ENCODE peak calls at places on chromosomes 11 and 22, in six cellular contexts. L is esophagus squamous epithelium, E is right atrium auricular region, N is A549, D is spleen, Z is transverse colon. P is an unnamed sample.

GRCh38 chr11:69936750-69937149 is 117.5 kb upstream of the FGF3 start:
- DNase-seq in E (no peak), N (no peak), Z (no peak), D (no peak), L (no peak), P (no peak)

GRCh38 chr11:15993360-15993759 is 363.0 kb downstream of the SOX6 start:
- DNase-seq in E (no peak), L (no peak), D (no peak), Z (no peak), N (no peak), P (no peak)

GRCh38 chr11:32448232-32448631 is 12.9 kb upstream of the WT1 start:
- DNase-seq in E (no peak), D (no peak), Z (no peak), L (no peak), N (peak), P (no peak)

GRCh38 chr22:48096846-48097665 is 1334.6 kb downstream of the TBC1D22A start:
- DNase-seq in Z (no peak), L (no peak), N (no peak), E (no peak), D (no peak), P (peak)

GRCh38 chr22:39661842-39662676 is 91.5 kb downstream of the CACNA1I start:
- DNase-seq in L (no peak), E (no peak), Z (peak), N (no peak), D (peak), P (no peak)

GRCh38 chr11:71499546-71499945 is 27.5 kb upstream of the KRTAP5-7 start:
- DNase-seq in L (no peak), E (no peak), N (no peak), D (peak), Z (no peak), P (no peak)

GRCh38 chr11:68040121-68040956 is 1.5 kb downstream of the TCIRG1 start:
- DNase-seq in Z (peak), E (peak), D (peak), N (peak), L (no peak), P (no peak)

GRCh38 chr11:61787928-61788491 is 4.4 kb downstream of the TMEM258 start:
- DNase-seq in N (peak), E (no peak), D (no peak), L (no peak), Z (peak), P (no peak)

GRCh38 chr22:28442264-28442950 is 237.2 kb downstream of the TTC28 start:
- DNase-seq in E (peak), N (no peak), L (no peak), D (peak), Z (peak), P (peak)

GRCh38 chr11:641806-642370 is 4.8 kb downstream of the DRD4 start:
- DNase-seq in L (no peak), N (no peak), E (no peak), D (no peak), Z (no peak), P (no peak)

GRCh38 chr11:3723014-3723708 is 52.0 kb upstream of the CHRNA10 start:
- DNase-seq in Z (no peak), E (no peak), N (peak), L (no peak), D (no peak), P (no peak)

GRCh38 chr11:122769126-122769780 is 69.0 kb upstream of the CRTAM start:
- DNase-seq in E (no peak), Z (no peak), L (no peak), N (no peak), D (no peak), P (no peak)

GRCh38 chr11:65952052-65952521 is 6.8 kb downstream of the TSGA10IP start:
- DNase-seq in L (no peak), N (peak), E (no peak), Z (no peak), D (no peak), P (no peak)

DNA sequence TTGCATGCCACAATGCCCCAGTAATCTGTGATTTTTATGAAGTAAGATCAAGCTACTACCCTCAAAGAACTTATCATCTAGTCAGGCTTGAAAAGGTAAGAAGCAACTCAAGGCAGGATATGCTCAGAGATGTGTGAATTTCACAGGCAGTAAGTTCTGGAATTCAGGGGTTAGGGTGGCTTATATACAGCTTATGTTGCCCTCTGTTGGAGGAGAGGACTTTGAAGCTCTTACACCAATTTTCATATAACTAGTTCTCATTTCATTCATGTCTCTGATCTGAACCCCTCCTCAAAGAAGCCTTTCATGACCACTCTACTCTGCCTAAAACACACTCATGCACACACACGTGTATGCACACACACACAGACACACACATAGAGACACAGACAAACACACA is 220.5 kb upstream of the ZBED5 start:
- DNase-seq in D (no peak), L (no peak), Z (no peak), E (no peak), N (peak), P (no peak)
- TF ChIP-seq CTCF in D (no peak), L (no peak), Z (no peak), E (no peak), N (peak), P (no peak)

GRCh38 chr22:20553947-20554741 is 46.7 kb downstream of the MED15 start:
- DNase-seq in D (peak), L (no peak), E (no peak), Z (no peak), N (no peak), P (no peak)

GRCh38 chr22:20552913-20553401 is 45.5 kb downstream of the MED15 start:
- DNase-seq in E (no peak), Z (no peak), D (peak), N (no peak), L (no peak), P (no peak)

GRCh38 chr22:20550851-20551744 is 43.7 kb downstream of the MED15 start:
- DNase-seq in N (no peak), E (peak), D (peak), L (no peak), Z (no peak), P (peak)

GRCh38 chr22:20551805-20552449 is 44.5 kb downstream of the MED15 start:
- DNase-seq in Z (no peak), N (no peak), D (peak), L (no peak), E (no peak), P (peak)

DNA sequence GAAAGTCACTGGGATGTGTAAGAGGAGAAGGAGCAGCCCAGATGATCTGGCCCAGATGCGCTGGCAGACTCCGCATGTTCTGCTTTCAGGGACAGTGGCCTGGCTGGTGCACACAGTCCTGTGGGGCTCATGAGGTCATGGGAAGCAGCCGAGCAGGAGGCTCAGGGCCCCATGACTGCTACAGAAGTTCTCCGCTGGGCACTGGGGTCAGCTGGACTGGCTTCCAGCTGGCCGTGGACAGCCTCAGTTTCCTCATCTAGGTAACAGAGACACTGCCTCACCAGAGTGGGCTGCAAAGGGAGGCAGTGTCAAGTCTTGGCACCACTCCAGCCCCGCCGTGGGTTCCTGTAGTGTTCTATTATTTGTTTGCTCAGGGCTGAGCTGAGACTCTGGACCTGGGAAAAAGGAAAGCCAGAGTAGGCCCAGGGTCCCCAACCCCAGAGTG is 45.1 kb downstream of the MED15 start:
- DNase-seq in E (peak), D (peak), L (no peak), Z (peak), N (no peak), P (peak)
- H3K4me3 ChIP-seq in E (no peak), D (no peak), L (no peak), Z (no peak), N (no peak), P (peak)

DNA sequence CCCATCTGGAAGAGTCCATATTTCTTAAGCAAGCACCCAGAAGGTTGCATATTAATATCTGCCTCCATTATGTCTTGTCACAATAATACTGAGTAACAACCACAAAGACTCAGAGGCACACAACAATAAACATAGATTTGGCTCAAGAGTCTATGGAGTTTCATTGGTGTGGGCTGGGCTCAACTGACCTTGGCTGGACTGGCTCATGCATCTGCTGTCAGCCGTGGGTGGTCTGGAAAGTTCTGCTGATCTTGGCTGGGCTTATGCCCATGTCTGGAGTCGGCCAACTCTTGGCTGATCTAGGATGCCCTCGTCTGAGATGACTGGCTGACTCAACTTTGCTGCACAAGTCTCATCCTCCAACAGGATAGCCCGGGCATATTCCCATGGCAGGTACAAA is 66.9 kb upstream of the CD82 start:
- DNase-seq in Z (no peak), N (no peak), L (no peak), E (no peak), D (no peak), P (no peak)
- H3K27ac ChIP-seq in Z (no peak), N (no peak), L (no peak), E (no peak), D (no peak), P (no peak)

GRCh38 chr22:36902143-36902911 is 11.1 kb upstream of the CSF2RB start:
- DNase-seq in D (no peak), E (no peak), Z (no peak), N (no peak), L (no peak), P (no peak)

GRCh38 chr22:36907464-36907863 is 6.0 kb upstream of the CSF2RB start:
- DNase-seq in D (no peak), E (no peak), L (no peak), N (no peak), Z (no peak), P (no peak)

GRCh38 chr22:36901411-36902142 is 11.9 kb upstream of the CSF2RB start:
- DNase-seq in E (no peak), D (no peak), Z (peak), L (no peak), N (no peak), P (no peak)

GRCh38 chr22:36900880-36901279 is 12.5 kb upstream of the CSF2RB start:
- DNase-seq in D (no peak), E (no peak), N (no peak), L (no peak), Z (no peak), P (no peak)

GRCh38 chr22:36904260-36904659 is 9.2 kb upstream of the CSF2RB start:
- DNase-seq in D (no peak), Z (no peak), L (no peak), N (no peak), E (no peak), P (no peak)
- TF ChIP-seq CTCF in D (no peak), Z (no peak), L (no peak), N (no peak), E (no peak), P (no peak)

GRCh38 chr11:115197031-115197430 is 307.2 kb downstream of the CADM1 start:
- DNase-seq in Z (no peak), L (no peak), D (no peak), N (no peak), E (no peak), P (no peak)

GRCh38 chr11:115194798-115195101 is 309.5 kb downstream of the CADM1 start:
- DNase-seq in E (no peak), D (no peak), Z (no peak), L (no peak), N (no peak), P (no peak)

GRCh38 chr11:115197433-115197832 is 306.8 kb downstream of the CADM1 start:
- DNase-seq in E (no peak), D (no peak), Z (no peak), N (no peak), L (no peak), P (no peak)

GRCh38 chr11:115191761-115192160 is 312.5 kb downstream of the CADM1 start:
- DNase-seq in Z (no peak), E (no peak), N (no peak), L (no peak), D (no peak), P (no peak)

GRCh38 chr11:115193931-115194797 is 310.1 kb downstream of the CADM1 start:
- DNase-seq in D (no peak), L (no peak), E (no peak), Z (no peak), N (no peak), P (no peak)
- H3K4me3 ChIP-seq in D (no peak), L (no peak), E (no peak), Z (no peak), N (no peak), P (no peak)

DNA sequence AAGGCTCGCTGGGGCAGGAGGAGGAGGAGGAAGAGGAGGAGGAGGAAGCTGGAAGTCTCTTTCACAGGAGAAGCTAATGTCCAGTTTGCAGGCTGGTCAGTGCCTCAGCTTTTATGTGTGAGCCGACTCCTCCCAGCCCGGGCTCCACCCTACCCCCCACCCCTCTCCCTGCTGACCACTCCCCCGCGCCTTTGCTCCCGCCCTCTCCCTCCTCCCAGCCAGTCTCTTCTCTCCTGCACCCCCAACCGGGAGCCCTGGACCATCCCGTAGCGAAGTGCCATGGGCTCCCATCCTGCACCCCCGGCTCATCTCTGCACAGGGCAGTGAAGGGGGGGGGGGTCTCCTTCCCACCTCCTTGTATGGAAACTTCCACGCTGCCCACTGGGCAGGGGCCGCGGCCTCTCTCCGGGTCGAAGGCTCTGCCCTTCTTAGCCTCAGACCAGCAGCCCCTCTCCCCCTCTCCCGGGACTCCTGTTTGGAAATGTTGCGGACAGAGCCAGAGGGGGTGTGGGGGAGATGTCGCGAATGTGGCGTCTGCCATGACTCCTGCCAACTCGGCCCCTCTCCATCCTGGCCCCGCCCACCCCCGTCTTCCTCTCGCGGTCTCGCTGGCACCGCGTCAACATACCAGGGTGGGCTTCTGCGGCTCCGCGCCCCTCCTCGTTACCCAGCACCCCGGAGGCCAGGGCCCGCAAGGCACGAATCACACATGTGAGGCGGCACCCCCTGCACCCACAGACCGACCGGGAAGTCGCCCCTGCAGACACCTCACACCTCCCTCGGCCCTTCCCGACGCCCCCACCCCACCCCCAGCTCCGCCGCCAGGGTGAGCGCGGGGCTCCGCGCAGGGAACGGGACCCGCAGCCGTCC is 1.8 kb downstream of the IGF2 start:
- DNase-seq in N (peak), E (peak), L (no peak), D (no peak), Z (peak), P (no peak)
- H3K27ac ChIP-seq in N (peak), E (no peak), L (peak), D (no peak), Z (no peak), P (peak)

GRCh38 chr11:36454551-36454950 is 55.5 kb downstream of the TRAF6 start:
- DNase-seq in E (no peak), Z (no peak), L (no peak), N (no peak), D (no peak), P (no peak)

GRCh38 chr11:36454991-36455611 is 55.0 kb downstream of the TRAF6 start:
- DNase-seq in D (no peak), Z (no peak), E (no peak), L (no peak), N (no peak), P (no peak)

GRCh38 chr11:36456136-36456535 is 53.9 kb downstream of the TRAF6 start:
- DNase-seq in E (no peak), L (no peak), D (no peak), Z (no peak), N (no peak), P (no peak)

GRCh38 chr11:36453678-36454077 is 56.4 kb downstream of the TRAF6 start:
- DNase-seq in D (no peak), L (no peak), Z (no peak), N (peak), E (no peak), P (no peak)

DNA sequence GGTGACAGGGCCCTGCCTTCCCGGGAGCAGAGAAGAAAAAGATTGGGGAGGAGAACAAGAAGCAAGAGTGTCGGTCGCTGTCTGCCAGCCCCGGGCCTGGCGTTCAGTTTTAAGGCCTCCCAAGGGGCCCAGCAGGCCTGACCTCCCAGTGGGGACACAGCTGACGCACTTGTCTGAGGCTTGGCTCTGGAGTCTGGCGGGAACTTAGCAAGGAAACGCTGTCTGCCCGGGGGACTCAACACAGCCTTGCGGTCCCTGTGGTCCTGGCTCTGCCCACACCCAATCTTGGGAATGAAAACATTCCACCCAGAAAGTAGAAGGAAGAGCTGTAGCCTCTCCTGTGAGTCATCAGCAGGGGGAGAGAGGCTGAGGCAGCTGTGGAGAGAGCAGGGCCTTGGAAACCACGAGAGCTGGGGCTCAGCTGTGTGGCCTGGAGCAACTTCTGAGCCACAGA is 54.4 kb downstream of the TRAF6 start:
- DNase-seq in L (peak), N (peak), E (peak), Z (peak), D (no peak), P (peak)
- TF ChIP-seq CTCF in L (no peak), N (no peak), E (no peak), Z (no peak), D (no peak), P (no peak)

DNA sequence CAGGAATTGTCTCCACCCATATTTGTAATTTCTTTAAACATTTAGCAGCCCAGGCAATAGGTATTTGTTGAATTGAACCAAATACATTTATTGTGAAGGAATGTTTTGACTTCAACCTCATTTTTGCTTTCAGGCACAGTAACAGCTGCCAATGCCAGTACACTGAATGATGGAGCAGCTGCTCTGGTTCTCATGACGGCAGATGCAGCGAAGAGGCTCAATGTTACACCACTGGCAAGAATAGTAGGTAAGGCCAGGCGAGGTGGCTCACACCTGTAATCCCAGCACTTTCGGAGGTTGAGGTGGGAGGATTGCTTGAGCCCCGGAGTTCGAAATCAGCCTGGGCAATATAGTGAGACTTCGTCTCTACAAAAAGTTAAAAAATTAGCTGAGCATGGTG is 20.9 kb downstream of the ACAT1 start:
- DNase-seq in Z (no peak), N (no peak), D (no peak), L (no peak), E (no peak), P (no peak)
- H3K4me3 ChIP-seq in Z (no peak), N (no peak), D (no peak), L (no peak), E (no peak), P (no peak)

GRCh38 chr11:86118201-86118600 is 49.3 kb upstream of the PICALM start:
- DNase-seq in E (no peak), Z (no peak), L (no peak), D (no peak), N (no peak), P (no peak)

GRCh38 chr11:86117706-86118050 is 48.8 kb upstream of the PICALM start:
- DNase-seq in N (no peak), Z (no peak), D (no peak), L (no peak), E (no peak), P (no peak)

GRCh38 chr11:86116996-86117705 is 48.3 kb upstream of the PICALM start:
- DNase-seq in E (no peak), Z (no peak), N (peak), L (no peak), D (no peak), P (no peak)

GRCh38 chr11:86115542-86116385 is 46.9 kb upstream of the PICALM start:
- DNase-seq in E (no peak), L (no peak), N (peak), Z (no peak), D (no peak), P (no peak)

GRCh38 chr11:86116386-86116726 is 47.5 kb upstream of the PICALM start:
- DNase-seq in E (no peak), N (peak), Z (no peak), L (no peak), D (no peak), P (no peak)
- H3K27ac ChIP-seq in E (no peak), N (peak), Z (no peak), L (no peak), D (no peak), P (no peak)